ENCODE peak calls at places on chromosomes 4 and X, in six cellular contexts. M is GM12878, B is endothelial cell of umbilical vein, Y is K562, E is A549, W is HepG2. D is an unnamed sample.

GRCh38 chr4:74098628-74098995 is 383 bp downstream of the CXCL2 start:
- DNase-seq in E (no peak), Y (peak; percentile 37), M (no peak), W (no peak), B (peak; percentile 38), D (peak; percentile 26)

GRCh38 chr4:26779674-26780073 is 81.0 kb upstream of the STIM2 start:
- DNase-seq in W (no peak), E (no peak), B (no peak), Y (no peak), M (no peak), D (peak; percentile 20)

GRCh38 chr4:32931475-32931874 is 2211.3 kb downstream of the PCDH7 start:
- DNase-seq in M (no peak), Y (no peak), B (no peak), W (no peak), E (no peak), D (no peak)

GRCh38 chrX:131067846-131068745 is 9.9 kb downstream of the ARHGAP36 start:
- DNase-seq in E (no peak), W (no peak), Y (no peak), M (no peak), B (no peak), D (no peak)

GRCh38 chr4:153342751-153343552 is 1.5 kb upstream of the MND1 start:
- DNase-seq in W (no peak), E (no peak), M (no peak), B (no peak), Y (no peak), D (no peak)

GRCh38 chr4:69800599-69800998 is 40.2 kb upstream of the SULT1B1 start:
- DNase-seq in Y (no peak), E (no peak), M (no peak), W (no peak), B (peak; percentile 86), D (no peak)

GRCh38 chr4:56910172-56910967 is 2.7 kb downstream of the REST start:
- DNase-seq in B (no peak), W (no peak), E (no peak), Y (peak; percentile 61), M (no peak), D (peak; percentile 21)

GRCh38 chr4:54384563-54384962 is 155.5 kb downstream of the PDGFRA start:
- DNase-seq in W (peak; percentile 3), E (no peak), Y (peak; percentile 36), B (peak; percentile 47), M (no peak), D (peak; percentile 43)

GRCh38 chrX:40085086-40085551 is 12.6 kb downstream of the BCOR start:
- DNase-seq in M (no peak), Y (no peak), W (no peak), B (peak; percentile 9), E (no peak), D (no peak)

GRCh38 chr4:183600189-183600685 is 58.7 kb downstream of the RWDD4 start:
- DNase-seq in W (peak; percentile 20), E (no peak), M (no peak), Y (peak; percentile 30), B (peak; percentile 15), D (peak; percentile 26)

GRCh38 chr4:145545538-145546224 is 64.0 kb downstream of the SMAD1 start:
- DNase-seq in W (no peak), E (peak; percentile 14), Y (no peak), B (peak; percentile 100), M (no peak), D (no peak)

GRCh38 chrX:154489182-154489581 is 1.2 kb downstream of the SLC10A3 start:
- DNase-seq in B (no peak), W (no peak), E (no peak), Y (no peak), M (no peak), D (no peak)

GRCh38 chrX:103148075-103148474 is 55.1 kb upstream of the NXF3 start:
- DNase-seq in M (no peak), E (no peak), W (no peak), Y (no peak), B (no peak), D (no peak)

DNA sequence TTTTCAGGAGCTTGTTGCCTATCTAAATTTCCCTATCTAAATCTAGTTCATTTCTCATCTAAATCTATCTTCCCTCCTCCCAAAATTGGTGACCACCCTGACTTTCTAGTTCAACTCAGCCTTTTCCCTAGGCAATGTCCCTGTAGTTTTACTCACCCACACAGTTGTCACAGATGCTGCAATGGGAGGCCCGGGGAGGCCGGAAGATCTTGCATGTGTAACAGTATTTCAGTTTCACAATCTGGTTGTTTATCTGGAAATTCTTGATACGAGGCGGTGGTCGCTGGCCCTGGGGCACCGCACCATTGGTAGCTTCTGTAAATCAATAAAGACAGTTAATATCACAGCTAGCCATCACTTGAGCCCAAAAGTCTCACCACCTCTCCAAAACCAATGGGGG is 20.2 kb downstream of the ZDHHC9 start:
- DNase-seq in M (no peak), W (no peak), B (no peak), E (no peak), Y (no peak), D (peak; percentile 25)
- TF ChIP-seq CTCF in M (no peak), W (no peak), B (no peak), E (no peak), Y (no peak), D (no peak)

GRCh38 chr4:78565971-78566372 is 14.4 kb downstream of the ANXA3 start:
- DNase-seq in W (peak; percentile 92), E (peak; percentile 48), B (peak; percentile 31), M (no peak), Y (no peak), D (no peak)
- TF ChIP-seq MYC in W (no peak), E (no peak), B (no peak), M (no peak), Y (no peak), D (no peak)

GRCh38 chr4:165378763-165379631 is at the start of gene CPE:
- DNase-seq in M (no peak), E (peak; percentile 58), B (peak; percentile 80), W (peak; percentile 81), Y (no peak), D (peak; percentile 66)
- TF ChIP-seq CTCF in M (peak; percentile 23), E (no peak), B (peak; percentile 89), W (peak; percentile 84), Y (peak; percentile 7), D (no peak)

GRCh38 chr4:121711263-121712000 is 14.7 kb upstream of the ANXA5 start:
- DNase-seq in B (peak; percentile 90), Y (peak; percentile 91), W (peak; percentile 70), M (no peak), E (peak; percentile 65), D (peak; percentile 93)
- TF ChIP-seq MYC in B (no peak), Y (no peak), W (no peak), M (no peak), E (no peak), D (no peak)